ENCODE peak calls at places on chromosome 16, in four cellular contexts. D is cardiac fibroblast, G is foreskin fibroblast, P is stromal cell of bone marrow. L is an unnamed sample.

GRCh38 chr16:7085776-7086175 is 246.9 kb upstream of the RBFOX1 start:
- DNase-seq in P (no peak), G (no peak), D (no peak), L (no peak)

GRCh38 chr16:49281481-49281842 is at the start of gene CBLN1:
- DNase-seq in D (no peak), G (no peak), P (no peak), L (no peak)

GRCh38 chr16:66079671-66080070 is 286.8 kb upstream of the CDH5 start:
- DNase-seq in D (peak; percentile 80), P (no peak), G (no peak), L (no peak)

GRCh38 chr16:67719048-67719777 is at the start of gene GFOD2:
- DNase-seq in P (peak; percentile 84), D (peak; percentile 96), G (peak; percentile 90), L (peak; percentile 97)

GRCh38 chr16:67547423-67548264 is 14.7 kb upstream of the CTCF start:
- DNase-seq in P (no peak), G (no peak), D (no peak), L (no peak)

GRCh38 chr16:50591800-50592771 is 43.9 kb downstream of the NKD1 start:
- DNase-seq in P (no peak), D (no peak), G (no peak), L (peak; percentile 48)

GRCh38 chr16:22395960-22396359 is 21.5 kb upstream of the CDR2 start:
- DNase-seq in P (no peak), G (no peak), D (no peak), L (no peak)

GRCh38 chr16:75044800-75045361 is 46.1 kb downstream of the ZNRF1 start:
- DNase-seq in G (peak; percentile 25), D (peak; percentile 61), P (no peak), L (no peak)

GRCh38 chr16:5041604-5042133 is 7.9 kb upstream of the NAGPA start:
- DNase-seq in D (no peak), G (no peak), P (peak; percentile 38), L (peak; percentile 42)

GRCh38 chr16:16120382-16121184 is 102.7 kb downstream of the ABCC6 start:
- DNase-seq in P (no peak), G (peak; percentile 13), D (peak; percentile 26), L (no peak)

GRCh38 chr16:23466162-23466885 is 13.3 kb upstream of the COG7 start:
- DNase-seq in P (peak; percentile 96), G (peak; percentile 93), D (peak; percentile 5), L (no peak)

GRCh38 chr16:79810449-79811189 is 210.1 kb upstream of the MAF start:
- DNase-seq in G (no peak), D (no peak), P (no peak), L (no peak)

GRCh38 chr16:88941933-88942909 is 34.8 kb downstream of the CBFA2T3 start:
- DNase-seq in D (peak; percentile 23), G (no peak), P (no peak), L (peak; percentile 64)

GRCh38 chr16:2928796-2929195 is 17.1 kb downstream of the FLYWCH1 start:
- DNase-seq in P (no peak), G (no peak), D (no peak), L (no peak)

GRCh38 chr16:11399261-11399831 is 54.1 kb downstream of the RMI2 start:
- DNase-seq in G (no peak), P (no peak), D (no peak), L (no peak)

GRCh38 chr16:53809088-53809951 is 105.4 kb downstream of the FTO start:
- DNase-seq in G (peak; percentile 71), D (peak; percentile 67), P (peak; percentile 57), L (no peak)

GRCh38 chr16:49921791-49922456 is 66.0 kb upstream of the ZNF423 start:
- DNase-seq in D (peak; percentile 69), G (peak; percentile 7), P (peak; percentile 21), L (peak; percentile 86)

GRCh38 chr16:89315791-89316581 is 98.5 kb downstream of the ZNF778 start:
- DNase-seq in P (peak; percentile 41), G (peak; percentile 81), D (peak; percentile 75), L (no peak)

L was measured in hepatocyte.